ENCODE peak calls at places on chromosomes 1 and 21, in ten cellular contexts. I, R, H, X, Y, N, V, B, G and Z are unnamed samples.
A peak's percentile ranks its signal among the peaks of the same experiment; 100 is the strongest.

GRCh38 chr1:160657477-160657820 is 10.6 kb upstream of the SLAMF1 start:
- DNase-seq in B (no peak), Y (no peak), N (no peak), R (no peak), X (no peak), G (no peak), I (peak; percentile 7), H (no peak), V (no peak), Z (no peak)

GRCh38 chr21:41098076-41098475 is 69.9 kb upstream of the BACE2 start:
- DNase-seq in I (no peak), X (no peak), B (no peak), G (no peak), V (no peak), R (no peak), Y (no peak), N (no peak), H (no peak), Z (no peak)

GRCh38 chr1:93616996-93617669 is 64.5 kb downstream of the BCAR3 start:
- DNase-seq in B (no peak), H (no peak), X (no peak), I (no peak), N (no peak), G (no peak), Y (no peak), R (no peak), V (no peak), Z (no peak)

GRCh38 chr21:32306021-32306780 is 7.5 kb downstream of the MRAP start:
- DNase-seq in R (no peak), Y (no peak), X (peak; percentile 66), G (no peak), B (no peak), H (no peak), V (peak; percentile 55), N (no peak), I (no peak), Z (no peak)

GRCh38 chr1:83882906-83883305 is 116.0 kb downstream of the TTLL7 start:
- DNase-seq in H (no peak), X (no peak), R (no peak), Y (no peak), N (no peak), G (no peak), V (no peak), B (no peak), I (peak; percentile 57), Z (no peak)

GRCh38 chr1:224959656-224960055 is 30.2 kb downstream of the DNAH14 start:
- DNase-seq in B (no peak), H (no peak), X (no peak), N (no peak), G (no peak), R (no peak), I (no peak), Y (no peak), V (no peak), Z (no peak)

GRCh38 chr1:115924730-115925129 is 51.6 kb upstream of the SLC22A15 start:
- DNase-seq in I (no peak), R (no peak), G (no peak), N (no peak), H (no peak), V (no peak), Y (no peak), B (no peak), X (peak; percentile 73), Z (no peak)

GRCh38 chr1:22447581-22448215 is 4.0 kb upstream of the ZBTB40 start:
- DNase-seq in N (no peak), X (no peak), Y (no peak), B (peak; percentile 16), H (peak; percentile 53), G (peak; percentile 83), R (peak; percentile 73), I (peak; percentile 59), V (no peak), Z (peak; percentile 60)

GRCh38 chr1:212917858-212918257 is 32.5 kb upstream of the VASH2 start:
- DNase-seq in V (no peak), H (no peak), X (no peak), N (no peak), R (no peak), Y (no peak), G (no peak), I (no peak), B (no peak), Z (no peak)

GRCh38 chr1:212917134-212917485 is 33.2 kb upstream of the VASH2 start:
- DNase-seq in H (no peak), G (no peak), Y (no peak), X (no peak), V (no peak), R (no peak), N (no peak), B (no peak), I (no peak), Z (no peak)

GRCh38 chr1:212920246-212920645 is 30.1 kb upstream of the VASH2 start:
- DNase-seq in Y (no peak), V (no peak), X (no peak), G (no peak), R (no peak), N (no peak), H (no peak), I (no peak), B (no peak), Z (no peak)

GRCh38 chr1:212918751-212919150 is 31.6 kb upstream of the VASH2 start:
- DNase-seq in N (no peak), G (no peak), B (no peak), X (no peak), H (no peak), Y (no peak), I (no peak), R (no peak), V (no peak), Z (no peak)

DNA sequence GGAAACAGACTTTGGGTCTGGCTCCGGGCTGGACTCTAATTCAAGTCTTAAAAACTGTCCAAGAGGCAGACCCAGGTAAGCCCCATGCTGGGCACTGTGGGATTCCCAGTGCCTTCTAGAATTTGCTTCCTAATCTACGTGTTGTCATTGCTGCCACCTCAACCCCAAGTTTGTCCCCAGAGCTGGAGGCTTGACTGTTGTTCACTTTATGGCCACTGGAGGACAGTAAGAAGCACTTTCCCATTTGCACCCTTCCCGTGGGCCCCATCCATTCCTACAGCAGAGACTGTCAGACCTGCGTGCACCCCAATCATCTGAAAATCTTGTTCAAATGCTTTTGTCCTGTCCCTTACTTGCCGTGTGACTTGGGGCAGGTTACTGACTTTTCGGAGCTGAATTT is 29.4 kb upstream of the VASH2 start:
- DNase-seq in R (no peak), G (no peak), N (no peak), B (no peak), X (no peak), V (no peak), Y (no peak), I (no peak), H (no peak), Z (no peak)
- H3K4me3 ChIP-seq in R (no peak overlapping the region), G (no peak overlapping the region), N (no peak overlapping the region), B (no peak overlapping the region), X (no peak overlapping the region), V (no peak overlapping the region), Y (no peak overlapping the region), I (no peak overlapping the region), H (no peak overlapping the region), Z (no peak overlapping the region)

DNA sequence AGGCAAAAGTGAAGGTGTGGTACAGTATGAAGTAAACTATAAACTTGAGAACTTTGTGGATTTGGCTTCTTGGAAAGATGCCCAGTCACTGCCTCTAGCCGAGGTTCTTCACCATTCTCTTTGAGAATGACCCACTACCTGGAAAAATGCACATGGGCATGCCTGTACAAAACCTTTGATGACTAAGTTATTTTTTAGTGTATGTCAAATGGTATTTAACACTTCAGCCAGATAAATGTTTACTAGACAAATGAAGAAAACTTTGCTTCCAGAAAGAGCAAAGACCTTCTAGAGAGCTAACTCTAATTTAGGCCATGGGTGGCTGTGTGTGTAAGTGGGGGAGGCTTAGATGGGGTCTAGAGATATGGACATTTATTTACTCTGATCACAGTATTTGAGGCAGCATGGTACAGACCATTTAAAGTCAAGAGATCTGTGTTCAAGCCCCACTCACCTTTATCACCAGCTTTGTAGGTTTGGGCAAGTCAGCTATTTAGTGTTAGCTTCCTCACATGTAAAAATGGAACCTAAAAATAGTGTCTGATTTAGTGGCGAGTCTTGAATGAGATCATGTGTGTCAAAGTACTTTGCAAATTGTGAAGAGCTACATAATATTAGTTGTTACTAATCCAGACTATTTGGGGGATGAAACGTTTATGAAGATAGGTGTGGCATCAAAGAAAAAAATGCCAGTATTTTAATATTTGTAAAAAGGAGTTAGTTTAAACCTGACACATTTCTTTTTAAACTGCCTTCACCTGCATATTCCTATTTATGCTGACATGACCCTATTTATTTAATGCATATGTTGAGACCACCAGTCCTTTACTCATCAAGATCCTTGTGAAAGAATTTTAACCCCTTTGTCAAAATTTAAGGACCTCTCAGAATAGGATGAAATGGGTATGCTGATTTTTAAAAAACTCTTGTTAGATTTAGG is 20.2 kb downstream of the NFYC start:
- DNase-seq in G (peak; percentile 70), V (no peak), H (no peak), R (no peak), I (peak; percentile 43), N (no peak), B (no peak), Y (no peak), X (no peak), Z (peak; percentile 57)
- H3K4me3 ChIP-seq in G (peak overlapping the region; percentile 90), V (no peak overlapping the region), H (peak overlapping the region; percentile 35), R (no peak overlapping the region), I (no peak overlapping the region), N (no peak overlapping the region), B (no peak overlapping the region), Y (peak overlapping the region; percentile 42), X (no peak overlapping the region), Z (peak overlapping the region; percentile 8)

DNA sequence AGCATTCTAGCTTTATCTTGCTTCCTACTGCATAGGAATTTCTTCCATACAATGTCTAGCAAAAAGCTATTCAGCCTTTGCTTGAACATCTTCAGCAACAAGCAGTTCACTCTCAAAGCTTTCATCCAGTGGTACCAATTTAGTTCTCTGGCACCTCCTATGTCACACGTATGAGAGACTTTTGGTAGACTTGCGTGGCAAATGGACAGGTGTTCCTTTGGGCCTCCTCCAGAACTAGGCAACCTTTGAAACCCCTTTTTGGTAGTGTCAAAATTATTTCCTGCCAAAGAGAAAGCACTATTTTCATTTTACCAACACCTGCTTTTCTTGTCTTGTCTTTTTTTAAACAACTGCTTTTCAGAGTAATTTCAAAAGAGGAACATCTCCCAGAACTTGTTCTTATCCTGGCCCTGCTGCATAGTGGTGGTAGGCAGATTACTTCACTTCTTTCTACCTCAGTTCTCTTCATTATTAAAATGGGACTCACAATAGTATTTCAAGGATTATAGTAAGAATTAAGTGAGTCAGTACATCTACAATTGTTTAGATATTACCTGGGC is 122.4 kb downstream of the MAST2 start:
- DNase-seq in B (no peak), X (no peak), V (no peak), G (no peak), R (no peak), H (no peak), I (no peak), Y (no peak), N (no peak), Z (no peak)
- H3K4me3 ChIP-seq in B (no peak overlapping the region), X (no peak overlapping the region), V (no peak overlapping the region), G (no peak overlapping the region), R (no peak overlapping the region), H (no peak overlapping the region), I (no peak overlapping the region), Y (no peak overlapping the region), N (no peak overlapping the region), Z (no peak overlapping the region)

GRCh38 chr1:1213919-1214599 is at the start of gene TNFRSF4:
- DNase-seq in N (peak; percentile 45), Y (peak; percentile 38), H (no peak), B (no peak), V (no peak), G (no peak), I (no peak), X (no peak), R (no peak), Z (no peak)

GRCh38 chr1:1213153-1213918 is 617 bp downstream of the TNFRSF4 start:
- DNase-seq in G (no peak), Y (peak; percentile 48), X (no peak), V (no peak), N (peak; percentile 64), R (no peak), I (no peak), B (no peak), H (no peak), Z (no peak)

GRCh38 chr1:1211541-1212511 is 2.1 kb downstream of the TNFRSF4 start:
- DNase-seq in I (no peak), Y (peak; percentile 2), N (peak; percentile 45), R (no peak), H (no peak), X (no peak), G (no peak), B (no peak), V (no peak), Z (no peak)

GRCh38 chr1:1210726-1211540 is 3.0 kb downstream of the TNFRSF4 start:
- DNase-seq in I (no peak), X (no peak), R (no peak), V (no peak), H (no peak), G (no peak), N (peak; percentile 44), Y (peak; percentile 1), B (no peak), Z (no peak)

DNA sequence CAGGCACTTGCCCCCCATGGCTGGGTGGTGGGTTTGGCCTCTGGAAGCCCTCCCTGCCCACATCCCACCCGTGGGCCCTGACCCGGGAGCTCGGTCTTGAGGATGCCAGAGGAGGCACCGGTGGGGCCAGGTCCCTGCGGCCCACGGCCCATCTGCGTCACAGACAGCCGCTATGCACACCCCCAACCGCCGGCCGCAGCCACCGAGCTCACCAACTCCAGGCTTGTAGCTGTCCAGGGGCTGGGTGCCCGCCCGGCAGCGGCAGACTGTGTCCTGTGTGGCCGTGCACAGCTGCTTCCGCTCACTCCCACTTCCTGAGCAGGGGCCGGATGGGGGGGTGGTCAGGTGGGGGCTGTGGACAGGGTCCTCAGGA is 1.2 kb downstream of the TNFRSF4 start:
- DNase-seq in I (peak; percentile 17), X (no peak), B (no peak), V (no peak), H (no peak), R (no peak), G (no peak), N (peak; percentile 69), Y (peak; percentile 48), Z (no peak)
- H3K4me3 ChIP-seq in I (no peak overlapping the region), X (no peak overlapping the region), B (no peak overlapping the region), V (no peak overlapping the region), H (no peak overlapping the region), R (no peak overlapping the region), G (no peak overlapping the region), N (no peak overlapping the region), Y (no peak overlapping the region), Z (no peak overlapping the region)